ENCODE peak calls at places on chromosome 14, in four cellular contexts. O is nephron progenitor cell; X is B cell; H is CD8-positive, alpha-beta memory T cell. I is an unnamed sample.
A peak's percentile ranks its signal among the peaks of the same experiment; 100 is the strongest.

GRCh38 chr14:61754627-61755381 is 7.4 kb upstream of the SNAPC1 start:
- DNase-seq in O (no peak), X (no peak), H (no peak), I (no peak)

GRCh38 chr14:46580941-46581671 is 70.5 kb downstream of the RPL10L start:
- DNase-seq in O (peak; percentile 39), X (no peak), H (no peak), I (no peak)

GRCh38 chr14:68695326-68695768 is 97.5 kb downstream of the ZFP36L1 start:
- DNase-seq in O (no peak), X (peak; percentile 40), H (no peak), I (peak; percentile 58)

GRCh38 chr14:53949201-53949600 is 7.4 kb downstream of the BMP4 start:
- DNase-seq in O (no peak), X (no peak), H (no peak), I (no peak)

GRCh38 chr14:100303179-100303578 is 3.1 kb downstream of the SLC25A29 start:
- DNase-seq in O (no peak), X (no peak), H (no peak), I (no peak)

GRCh38 chr14:59265808-59266207 is 77.3 kb downstream of the DAAM1 start:
- DNase-seq in O (no peak), X (no peak), H (no peak), I (no peak)

GRCh38 chr14:95274283-95274682 is 45.4 kb downstream of the CLMN start:
- DNase-seq in O (no peak), X (no peak), H (no peak), I (no peak)

GRCh38 chr14:61561144-61561543 is 134.2 kb upstream of the HIF1A start:
- DNase-seq in O (no peak), X (no peak), H (no peak), I (no peak)

I was measured in immature natural killer cell.